ENCODE peak calls at places on chromosomes 11 and 22, in seven cellular contexts. F, A, U, J, C, R and G are unnamed samples.

GRCh38 chr11:78929092-78929905 is 354.6 kb upstream of the NARS2 start:
- DNase-seq in F (no peak), A (no peak), U (no peak), J (no peak), C (no peak), R (no peak), G (no peak)

GRCh38 chr11:116506446-116506845 is 266.3 kb downstream of the BUD13 start:
- DNase-seq in F (no peak), A (no peak), U (no peak), J (no peak), C (no peak), R (no peak), G (no peak)

GRCh38 chr11:34358258-34358665 is 452 bp upstream of the ABTB2 start:
- DNase-seq in F (peak; percentile 62), A (peak; percentile 73), U (peak; percentile 80), J (no peak), C (peak; percentile 37), R (peak; percentile 75), G (peak; percentile 70)

GRCh38 chr11:62538470-62539237 is 8.0 kb downstream of the AHNAK start:
- DNase-seq in F (no peak), A (no peak), U (no peak), J (no peak), C (no peak), R (no peak), G (no peak)

GRCh38 chr11:2269601-2270321 is 627 bp downstream of the ASCL2 start:
- DNase-seq in F (peak; percentile 39), A (no peak), U (peak; percentile 53), J (peak; percentile 58), C (peak; percentile 44), R (peak; percentile 84), G (peak; percentile 65)

GRCh38 chr11:46120711-46121327 is 435 bp downstream of the PHF21A start:
- DNase-seq in F (no peak), A (peak; percentile 65), U (peak; percentile 52), J (peak; percentile 54), C (peak; percentile 86), R (peak; percentile 70), G (peak; percentile 83)

GRCh38 chr11:71566081-71566620 is 788 bp downstream of the KRTAP5-10 start:
- DNase-seq in F (no peak), A (no peak), U (no peak), J (no peak), C (no peak), R (no peak), G (no peak)

GRCh38 chr22:23305321-23305910 is 125.1 kb downstream of the BCR start:
- DNase-seq in F (peak; percentile 91), A (peak; percentile 50), U (peak; percentile 15), J (no peak), C (peak; percentile 28), R (no peak), G (peak; percentile 83)

GRCh38 chr11:93591247-93591898 is 48.2 kb upstream of the SMCO4 start:
- DNase-seq in F (peak; percentile 53), A (no peak), U (no peak), J (no peak), C (peak; percentile 46), R (no peak), G (peak; percentile 72)

GRCh38 chr11:40722179-40722795 is 737.2 kb downstream of the LRRC4C start:
- DNase-seq in F (peak; percentile 27), A (no peak), U (no peak), J (no peak), C (peak; percentile 0), R (peak; percentile 49), G (peak; percentile 20)

GRCh38 chr11:706439-706956 is 467 bp downstream of the EPS8L2 start:
- DNase-seq in F (peak; percentile 43), A (peak; percentile 67), U (no peak), J (no peak), C (peak; percentile 43), R (peak; percentile 67), G (no peak)

GRCh38 chr22:48198489-48199459 is 1436.3 kb downstream of the TBC1D22A start:
- DNase-seq in F (no peak), A (no peak), U (no peak), J (no peak), C (no peak), R (no peak), G (no peak)

GRCh38 chr11:87917111-87917510 is 258.1 kb downstream of the RAB38 start:
- DNase-seq in F (no peak), A (no peak), U (no peak), J (no peak), C (no peak), R (no peak), G (no peak)

GRCh38 chr11:16049611-16050010 is 306.7 kb downstream of the SOX6 start:
- DNase-seq in F (no peak), A (no peak), U (no peak), J (no peak), C (no peak), R (no peak), G (no peak)

GRCh38 chr22:40179535-40179934 is 1.8 kb downstream of the TNRC6B start:
- DNase-seq in F (no peak), A (no peak), U (no peak), J (no peak), C (no peak), R (no peak), G (no peak)

GRCh38 chr22:40182231-40182835 is 4.6 kb downstream of the TNRC6B start:
- DNase-seq in F (no peak), A (no peak), U (no peak), J (no peak), C (peak; percentile 57), R (no peak), G (no peak)

GRCh38 chr22:40181323-40181722 is 3.6 kb downstream of the TNRC6B start:
- DNase-seq in F (no peak), A (no peak), U (no peak), J (no peak), C (no peak), R (no peak), G (no peak)

GRCh38 chr22:40178417-40179409 is 988 bp downstream of the TNRC6B start:
- DNase-seq in F (peak; percentile 55), A (no peak), U (no peak), J (no peak), C (peak; percentile 55), R (peak; percentile 54), G (peak; percentile 58)

DNA sequence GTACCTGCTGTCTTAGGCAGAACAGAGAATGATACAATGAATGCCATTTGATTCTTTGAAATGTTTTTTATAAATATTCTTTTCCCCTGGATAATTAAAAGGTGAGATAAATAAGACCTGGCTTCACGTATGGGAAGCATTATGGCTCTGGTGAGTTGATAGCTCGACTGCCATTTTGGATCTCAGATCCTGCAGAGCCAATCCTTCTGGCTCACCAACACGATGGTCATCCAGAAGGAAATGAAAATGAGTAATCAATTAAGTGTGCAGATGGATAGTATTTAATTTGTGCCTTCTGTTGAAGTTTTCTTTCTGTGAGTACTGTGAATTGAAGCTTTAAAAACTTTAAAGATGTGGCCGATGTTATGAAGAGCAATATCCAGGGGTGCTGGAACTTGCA is 2.7 kb downstream of the TNRC6B start:
- DNase-seq in F (no peak), A (no peak), U (no peak), J (no peak), C (no peak), R (no peak), G (no peak)
- H3K4me3 ChIP-seq in F (no peak overlapping the region), A (no peak overlapping the region), U (no peak overlapping the region), J (no peak overlapping the region), C (peak overlapping the region; percentile 73), R (no peak overlapping the region), G (peak overlapping the region; percentile 63)

DNA sequence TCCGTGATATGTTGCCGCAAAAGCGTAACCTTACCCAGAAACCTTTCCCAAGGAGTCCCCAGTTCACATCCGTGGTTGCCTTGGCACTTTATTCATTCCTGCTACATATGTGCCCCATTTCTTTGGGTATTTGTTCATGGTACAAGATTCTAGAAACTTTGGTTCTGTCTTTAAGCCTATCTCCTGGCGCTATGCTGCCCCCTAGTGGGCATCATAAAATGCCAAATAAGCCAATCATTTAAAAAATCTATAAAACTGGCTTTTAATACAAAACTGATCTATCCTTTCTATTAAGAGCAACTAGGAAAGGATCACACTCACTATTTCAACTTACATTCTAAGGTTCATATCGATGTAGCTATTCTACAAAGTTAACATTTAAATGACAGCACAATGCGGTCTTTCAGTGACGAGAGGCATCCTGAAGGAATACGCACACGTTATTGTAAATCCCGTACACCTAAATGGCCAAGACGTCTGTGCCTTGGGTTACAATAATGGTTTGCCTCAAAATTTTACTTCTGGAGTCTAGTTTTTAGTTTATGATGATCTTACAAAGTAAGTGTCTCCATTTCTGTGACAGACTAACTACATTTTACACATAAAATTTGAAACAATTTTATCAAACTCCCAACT is 16.2 kb downstream of the PIWIL3 start:
- DNase-seq in F (peak; percentile 75), A (peak; percentile 70), U (peak; percentile 34), J (peak; percentile 41), C (peak; percentile 50), R (peak; percentile 82), G (peak; percentile 77)
- TF ChIP-seq CTCF in F (peak; percentile 65), A (peak; percentile 80), U (peak; percentile 88), J (peak; percentile 84), C (peak; percentile 85), R (peak; percentile 86), G (peak; percentile 73)

GRCh38 chr11:6258571-6258998 is 1.1 kb upstream of the CCKBR start:
- DNase-seq in F (no peak), A (no peak), U (no peak), J (no peak), C (no peak), R (peak; percentile 53), G (no peak)

GRCh38 chr11:6258141-6258540 is 1.5 kb upstream of the CCKBR start:
- DNase-seq in F (no peak), A (no peak), U (no peak), J (no peak), C (no peak), R (no peak), G (no peak)

GRCh38 chr11:6260207-6260726 is 629 bp downstream of the CCKBR start:
- DNase-seq in F (no peak), A (no peak), U (no peak), J (no peak), C (no peak), R (no peak), G (no peak)

GRCh38 chr11:6263664-6264063 is 4.0 kb downstream of the CCKBR start:
- DNase-seq in F (no peak), A (no peak), U (no peak), J (no peak), C (no peak), R (no peak), G (no peak)

DNA sequence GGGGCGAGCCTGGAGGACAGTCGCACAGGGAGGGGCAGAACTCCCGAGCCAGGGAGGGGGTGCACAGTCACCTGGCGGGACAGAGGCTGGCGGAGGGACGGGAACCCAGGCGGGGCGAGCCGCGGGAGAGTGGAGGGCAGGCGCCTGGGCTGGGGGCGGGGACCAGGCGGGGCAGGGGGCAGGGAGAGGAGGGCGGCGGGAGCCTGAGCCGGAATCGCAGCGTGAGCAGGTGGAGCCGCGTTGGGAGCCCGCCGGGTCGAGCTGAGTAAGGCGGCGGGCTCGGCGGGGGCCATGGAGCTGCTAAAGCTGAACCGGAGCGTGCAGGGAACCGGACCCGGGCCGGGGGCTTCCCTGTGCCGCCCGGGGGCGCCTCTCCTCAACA is at the start of gene CCKBR:
- DNase-seq in F (no peak), A (no peak), U (no peak), J (no peak), C (no peak), R (peak; percentile 64), G (no peak)
- H3K4me3 ChIP-seq in F (peak within 1 kb of the TSS; percentile 5), A (peak within 1 kb of the TSS; percentile 25), U (peak within 1 kb of the TSS; percentile 40), J (peak within 1 kb of the TSS; percentile 3), C (no peak within 1 kb of the TSS), R (peak within 1 kb of the TSS; percentile 29), G (no peak within 1 kb of the TSS)

GRCh38 chr11:123653405-123653996 is 923 bp downstream of the SCN3B start:
- DNase-seq in F (no peak), A (no peak), U (no peak), J (no peak), C (no peak), R (no peak), G (no peak)
- TF ChIP-seq CTCF in F (no peak), A (no peak), U (no peak), J (no peak), C (no peak), R (peak; percentile 11), G (no peak)